ENCODE peak calls at places on chromosomes 16 and 17, in seven cellular contexts. S, E, C, J, H, D and B are unnamed samples.
A peak's percentile ranks its signal among the peaks of the same experiment; 100 is the strongest.

GRCh38 chr16:17166095-17166494 is 304.7 kb downstream of the XYLT1 start:
- DNase-seq in S (peak; percentile 14), E (no peak), C (no peak), J (no peak), H (no peak), D (no peak), B (no peak)

GRCh38 chr17:15363702-15364101 is 22.3 kb upstream of the TEKT3 start:
- DNase-seq in S (no peak), E (no peak), C (no peak), J (no peak), H (no peak), D (no peak), B (no peak)

GRCh38 chr17:72110231-72110952 is 10.4 kb upstream of the SOX9 start:
- DNase-seq in S (no peak), E (no peak), C (no peak), J (no peak), H (no peak), D (no peak), B (no peak)

GRCh38 chr17:44502598-44503079 is 567 bp downstream of the GPATCH8 start:
- DNase-seq in S (peak; percentile 24), E (no peak), C (no peak), J (no peak), H (no peak), D (peak; percentile 11), B (peak; percentile 18)

GRCh38 chr17:4715071-4715749 is 4.8 kb downstream of the ARRB2 start:
- DNase-seq in S (no peak), E (no peak), C (no peak), J (no peak), H (no peak), D (no peak), B (peak; percentile 74)

GRCh38 chr17:57666198-57666870 is 78.8 kb downstream of the CCDC182 start:
- DNase-seq in S (no peak), E (no peak), C (no peak), J (no peak), H (peak; percentile 3), D (peak; percentile 61), B (no peak)

GRCh38 chr17:39210093-39210434 is 10.0 kb downstream of the RPL19 start:
- DNase-seq in S (no peak), E (no peak), C (no peak), J (no peak), H (no peak), D (no peak), B (no peak)

GRCh38 chr17:39799395-39799794 is 61.7 kb downstream of the GRB7 start:
- DNase-seq in S (no peak), E (no peak), C (no peak), J (no peak), H (no peak), D (no peak), B (no peak)

GRCh38 chr17:17693955-17694228 is 12.6 kb downstream of the RAI1 start:
- DNase-seq in S (no peak), E (no peak), C (no peak), J (no peak), H (no peak), D (no peak), B (no peak)

GRCh38 chr17:51507444-51507843 is 247.1 kb downstream of the UTP18 start:
- DNase-seq in S (no peak), E (no peak), C (no peak), J (no peak), H (no peak), D (no peak), B (no peak)

GRCh38 chr16:85525464-85526117 is 87.5 kb upstream of the GSE1 start:
- DNase-seq in S (no peak), E (no peak), C (no peak), J (no peak), H (no peak), D (no peak), B (peak; percentile 48)

GRCh38 chr17:34993031-34993430 is 12.7 kb downstream of the LIG3 start:
- DNase-seq in S (no peak), E (no peak), C (no peak), J (no peak), H (no peak), D (no peak), B (peak; percentile 58)

GRCh38 chr16:56226187-56226586 is 34.9 kb downstream of the GNAO1 start:
- DNase-seq in S (no peak), E (no peak), C (no peak), J (no peak), H (no peak), D (no peak), B (peak; percentile 70)

GRCh38 chr16:912684-913613 is 57.8 kb downstream of the LMF1 start:
- DNase-seq in S (no peak), E (no peak), C (no peak), J (no peak), H (no peak), D (peak; percentile 78), B (no peak)

GRCh38 chr17:81365148-81365600 is 30.1 kb upstream of the BAHCC1 start:
- DNase-seq in S (peak; percentile 84), E (peak; percentile 43), C (peak; percentile 82), J (no peak), H (peak; percentile 70), D (peak; percentile 64), B (no peak)

GRCh38 chr17:28839221-28839620 is 3.4 kb downstream of the FAM222B start:
- DNase-seq in S (no peak), E (no peak), C (no peak), J (no peak), H (no peak), D (no peak), B (no peak)

GRCh38 chr17:50108556-50108955 is 13.4 kb downstream of the PDK2 start:
- DNase-seq in S (no peak), E (no peak), C (no peak), J (no peak), H (no peak), D (no peak), B (no peak)

GRCh38 chr16:18801197-18801972 is at the start of gene ARL6IP1:
- DNase-seq in S (peak; percentile 99), E (peak; percentile 99), C (peak; percentile 100), J (peak; percentile 99), H (peak; percentile 99), D (peak; percentile 100), B (peak; percentile 99)

GRCh38 chr17:66740226-66740625 is 94.7 kb upstream of the CACNG5 start:
- DNase-seq in S (no peak), E (no peak), C (no peak), J (no peak), H (no peak), D (no peak), B (no peak)

GRCh38 chr16:67391424-67392300 is 1.6 kb downstream of the TPPP3 start:
- DNase-seq in S (no peak), E (no peak), C (no peak), J (no peak), H (no peak), D (no peak), B (peak; percentile 31)

GRCh38 chr16:66899310-66899944 is 19.1 kb downstream of the PDP2 start:
- DNase-seq in S (peak; percentile 80), E (no peak), C (no peak), J (peak; percentile 46), H (no peak), D (peak; percentile 38), B (no peak)

GRCh38 chr17:48160177-48160967 is 52.8 kb downstream of the SNX11 start:
- DNase-seq in S (no peak), E (no peak), C (no peak), J (peak; percentile 25), H (no peak), D (peak; percentile 21), B (no peak)

GRCh38 chr17:50107790-50108414 is 12.8 kb downstream of the PDK2 start:
- DNase-seq in S (peak; percentile 69), E (no peak), C (peak; percentile 65), J (no peak), H (no peak), D (no peak), B (no peak)

GRCh38 chr17:19762515-19762961 is 14.4 kb upstream of the ALDH3A1 start:
- DNase-seq in S (peak; percentile 59), E (peak; percentile 42), C (peak; percentile 80), J (peak; percentile 77), H (peak; percentile 61), D (peak; percentile 86), B (peak; percentile 80)

GRCh38 chr16:2919511-2920255 is 8.0 kb downstream of the FLYWCH1 start:
- DNase-seq in S (peak; percentile 74), E (peak; percentile 43), C (peak; percentile 72), J (no peak), H (peak; percentile 72), D (peak; percentile 54), B (peak; percentile 64)

GRCh38 chr16:66830422-66831404 is at the start of gene NAE1:
- DNase-seq in S (peak; percentile 81), E (peak; percentile 85), C (peak; percentile 88), J (peak; percentile 90), H (peak; percentile 73), D (peak; percentile 86), B (peak; percentile 94)

GRCh38 chr16:65548470-65548869 is 426.6 kb upstream of the CDH11 start:
- DNase-seq in S (peak; percentile 13), E (no peak), C (no peak), J (no peak), H (no peak), D (no peak), B (no peak)
- TF ChIP-seq CTCF in S (peak; percentile 9), E (no peak), C (no peak), J (no peak), H (no peak), D (no peak), B (no peak)

GRCh38 chr16:30660424-30661251 is 2.4 kb downstream of the FBRS start:
- DNase-seq in S (peak; percentile 58), E (no peak), C (no peak), J (no peak), H (no peak), D (no peak), B (peak; percentile 64)
- TF ChIP-seq POLR2A in S (no peak), E (no peak), C (no peak), J (no peak), H (no peak), D (no peak), B (no peak)

DNA sequence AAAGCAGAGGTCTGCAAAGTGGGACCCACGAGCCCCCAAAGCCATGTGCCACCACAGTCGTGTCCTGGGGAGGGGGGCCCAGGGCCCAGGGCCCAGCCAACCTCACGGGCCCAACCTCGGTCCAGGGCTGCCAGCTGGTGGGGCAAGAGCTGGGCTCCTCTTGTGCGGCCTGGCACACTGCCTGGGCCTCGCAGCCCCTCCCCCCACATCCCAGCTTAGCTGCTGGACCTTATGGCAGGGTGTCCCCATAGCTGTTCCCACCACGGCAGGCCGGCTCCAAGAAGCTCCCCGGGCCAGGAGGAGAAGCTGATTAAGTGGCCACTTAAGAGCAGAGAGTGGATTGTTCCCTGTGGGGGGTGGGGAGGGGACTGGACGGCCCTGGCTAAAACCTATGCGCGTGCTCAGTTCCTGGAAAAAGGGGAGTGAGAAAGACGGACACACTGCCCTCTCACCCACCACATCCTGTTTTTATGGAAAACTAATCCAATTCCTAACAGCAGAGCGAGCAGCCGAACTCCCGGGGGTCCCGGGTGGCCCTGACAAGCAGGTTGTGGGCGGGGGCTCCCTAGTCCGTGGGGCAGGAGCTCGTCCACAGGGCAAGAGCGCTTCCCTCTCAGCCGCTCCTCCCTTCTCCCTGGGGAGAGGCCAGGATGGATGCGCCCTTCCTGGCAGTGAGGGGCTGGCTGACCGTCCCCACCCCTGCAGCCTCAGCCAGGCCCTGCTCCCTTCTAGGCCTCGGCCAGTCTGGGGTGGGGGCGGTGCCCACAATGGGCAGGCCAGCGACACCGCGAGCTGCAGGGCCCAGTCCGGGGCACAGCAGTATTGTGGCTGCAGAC is 16.8 kb downstream of the PIEZO1 start:
- DNase-seq in S (peak; percentile 57), E (no peak), C (peak; percentile 40), J (peak; percentile 66), H (peak; percentile 63), D (peak; percentile 95), B (no peak)
- H3K4me3 ChIP-seq in S (no peak overlapping the region), E (no peak overlapping the region), C (no peak overlapping the region), J (no peak overlapping the region), H (peak overlapping the region; percentile 8), D (no peak overlapping the region), B (no peak overlapping the region)

GRCh38 chr17:78492116-78492799 is 84.9 kb downstream of the DNAH17 start:
- DNase-seq in S (no peak), E (no peak), C (no peak), J (no peak), H (no peak), D (no peak), B (no peak)
- TF ChIP-seq CTCF in S (no peak), E (no peak), C (no peak), J (no peak), H (no peak), D (no peak), B (no peak)